ENCODE peak calls at places on chromosomes 2 and 18, in nine cellular contexts. A, L, D, X, S, I, Z, W and K are unnamed samples.

GRCh38 chr18:42401131-42401673 is 446.2 kb downstream of the PIK3C3 start:
- DNase-seq in A (no peak), L (no peak), D (no peak), X (no peak), S (no peak), I (no peak), Z (no peak), W (no peak), K (no peak)

GRCh38 chr18:3293196-3293951 is 31.4 kb downstream of the MYL12B start:
- DNase-seq in A (no peak), L (no peak), D (no peak), X (no peak), S (no peak), I (no peak), Z (no peak), W (no peak), K (no peak)

GRCh38 chr2:84881581-84882414 is 914 bp upstream of the TRABD2A start:
- DNase-seq in A (no peak), L (peak), D (peak), X (peak), S (peak), I (peak), Z (peak), W (peak), K (peak)

GRCh38 chr2:40448476-40449079 is 3.3 kb downstream of the SLC8A1 start:
- DNase-seq in A (no peak), L (no peak), D (peak), X (peak), S (peak), I (no peak), Z (peak), W (no peak), K (peak)

GRCh38 chr2:137677466-137677865 is 286.8 kb upstream of the HNMT start:
- DNase-seq in A (no peak), L (no peak), D (no peak), X (no peak), S (no peak), I (no peak), Z (peak), W (no peak), K (no peak)

GRCh38 chr2:23200056-23200455 is 184.9 kb upstream of the KLHL29 start:
- DNase-seq in A (no peak), L (no peak), D (no peak), X (no peak), S (no peak), I (no peak), Z (no peak), W (no peak), K (no peak)

GRCh38 chr18:36600548-36600947 is 228.3 kb downstream of the TPGS2 start:
- DNase-seq in A (no peak), L (no peak), D (no peak), X (no peak), S (no peak), I (no peak), Z (no peak), W (no peak), K (no peak)

GRCh38 chr2:17309741-17310339 is 208.4 kb downstream of the RAD51AP2 start:
- DNase-seq in A (no peak), L (no peak), D (peak), X (peak), S (peak), I (peak), Z (peak), W (peak), K (peak)

GRCh38 chr2:95074663-95075439 is 46.8 kb downstream of the MRPS5 start:
- DNase-seq in A (no peak), L (no peak), D (no peak), X (no peak), S (no peak), I (no peak), Z (no peak), W (no peak), K (no peak)

GRCh38 chr18:66013976-66014375 is 263.2 kb downstream of the CDH7 start:
- DNase-seq in A (no peak), L (no peak), D (peak), X (no peak), S (peak), I (peak), Z (peak), W (no peak), K (no peak)

GRCh38 chr2:210544191-210544590 is 12.2 kb upstream of the CPS1 start:
- DNase-seq in A (no peak), L (no peak), D (no peak), X (no peak), S (no peak), I (no peak), Z (peak), W (no peak), K (no peak)

GRCh38 chr2:43102366-43103092 is 123.9 kb downstream of the ZFP36L2 start:
- DNase-seq in A (no peak), L (peak), D (peak), X (peak), S (peak), I (no peak), Z (no peak), W (no peak), K (peak)

GRCh38 chr2:119267604-119268003 is 44.0 kb downstream of the STEAP3 start:
- DNase-seq in A (no peak), L (no peak), D (no peak), X (no peak), S (no peak), I (no peak), Z (no peak), W (no peak), K (no peak)

GRCh38 chr2:25362564-25363145 is 20.9 kb upstream of the DNMT3A start:
- DNase-seq in A (no peak), L (no peak), D (no peak), X (no peak), S (no peak), I (no peak), Z (peak), W (peak), K (no peak)

GRCh38 chr2:9310390-9310789 is 103.8 kb downstream of the ASAP2 start:
- DNase-seq in A (no peak), L (peak), D (peak), X (peak), S (peak), I (peak), Z (peak), W (peak), K (peak)

GRCh38 chr2:89797320-89798038 is 1106.0 kb downstream of the RPIA start:
- DNase-seq in A (no peak), L (no peak), D (no peak), X (no peak), S (no peak), I (no peak), Z (no peak), W (no peak), K (no peak)

GRCh38 chr2:215437614-215438013 is 1.7 kb upstream of the FN1 start:
- DNase-seq in A (no peak), L (no peak), D (peak), X (peak), S (peak), I (peak), Z (no peak), W (no peak), K (peak)
- H3K4me3 ChIP-seq in A (peak), L (peak), D (peak), X (peak), S (peak), I (no peak), Z (no peak), W (no peak), K (peak)

DNA sequence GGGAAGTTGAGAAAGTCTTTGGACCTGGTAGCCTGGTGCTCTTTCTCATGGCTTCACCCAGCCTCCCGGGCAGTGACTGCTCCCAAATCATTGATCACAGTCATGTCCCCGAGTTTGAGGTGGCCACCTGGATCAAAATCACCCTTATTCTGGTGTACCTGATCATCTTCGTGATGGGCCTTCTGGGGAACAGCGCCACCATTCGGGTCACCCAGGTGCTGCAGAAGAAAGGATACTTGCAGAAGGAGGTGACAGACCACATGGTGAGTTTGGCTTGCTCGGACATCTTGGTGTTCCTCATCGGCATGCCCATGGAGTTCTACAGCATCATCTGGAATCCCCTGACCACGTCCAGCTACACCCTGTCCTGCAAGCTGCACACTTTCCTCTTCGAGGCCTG is 391 bp downstream of the GPR39 start:
- DNase-seq in A (no peak), L (no peak), D (no peak), X (no peak), S (no peak), I (no peak), Z (no peak), W (peak), K (no peak)
- TF ChIP-seq CTCF in A (peak), L (no peak), D (peak), X (peak), S (peak), I (no peak), Z (no peak), W (no peak), K (no peak)

GRCh38 chr2:179270689-179271088 is 6.1 kb upstream of the SESTD1 start:
- DNase-seq in A (no peak), L (no peak), D (no peak), X (no peak), S (no peak), I (no peak), Z (no peak), W (no peak), K (no peak)

GRCh38 chr2:179275280-179276013 is 10.8 kb upstream of the SESTD1 start:
- DNase-seq in A (no peak), L (no peak), D (peak), X (no peak), S (no peak), I (peak), Z (no peak), W (no peak), K (peak)

GRCh38 chr2:179273461-179273962 is 8.9 kb upstream of the SESTD1 start:
- DNase-seq in A (no peak), L (no peak), D (no peak), X (no peak), S (peak), I (no peak), Z (no peak), W (no peak), K (no peak)

GRCh38 chr2:179274749-179275148 is 10.1 kb upstream of the SESTD1 start:
- DNase-seq in A (no peak), L (no peak), D (no peak), X (no peak), S (no peak), I (no peak), Z (no peak), W (no peak), K (no peak)

GRCh38 chr2:179272406-179273192 is 8.0 kb upstream of the SESTD1 start:
- DNase-seq in A (no peak), L (no peak), D (peak), X (peak), S (peak), I (peak), Z (peak), W (no peak), K (peak)
- H3K4me3 ChIP-seq in A (no peak), L (no peak), D (no peak), X (no peak), S (peak), I (no peak), Z (no peak), W (no peak), K (no peak)

GRCh38 chr2:27247893-27248292 is 15.0 kb downstream of the SLC30A3 start:
- DNase-seq in A (no peak), L (no peak), D (no peak), X (no peak), S (no peak), I (no peak), Z (no peak), W (no peak), K (no peak)

GRCh38 chr2:27251786-27252185 is 11.1 kb downstream of the SLC30A3 start:
- DNase-seq in A (no peak), L (no peak), D (no peak), X (no peak), S (no peak), I (no peak), Z (no peak), W (no peak), K (no peak)

GRCh38 chr2:27250652-27251379 is 12.0 kb downstream of the SLC30A3 start:
- DNase-seq in A (no peak), L (no peak), D (no peak), X (no peak), S (no peak), I (no peak), Z (no peak), W (no peak), K (no peak)

GRCh38 chr2:27249077-27249890 is 13.6 kb downstream of the SLC30A3 start:
- DNase-seq in A (no peak), L (no peak), D (peak), X (no peak), S (no peak), I (peak), Z (no peak), W (no peak), K (no peak)

DNA sequence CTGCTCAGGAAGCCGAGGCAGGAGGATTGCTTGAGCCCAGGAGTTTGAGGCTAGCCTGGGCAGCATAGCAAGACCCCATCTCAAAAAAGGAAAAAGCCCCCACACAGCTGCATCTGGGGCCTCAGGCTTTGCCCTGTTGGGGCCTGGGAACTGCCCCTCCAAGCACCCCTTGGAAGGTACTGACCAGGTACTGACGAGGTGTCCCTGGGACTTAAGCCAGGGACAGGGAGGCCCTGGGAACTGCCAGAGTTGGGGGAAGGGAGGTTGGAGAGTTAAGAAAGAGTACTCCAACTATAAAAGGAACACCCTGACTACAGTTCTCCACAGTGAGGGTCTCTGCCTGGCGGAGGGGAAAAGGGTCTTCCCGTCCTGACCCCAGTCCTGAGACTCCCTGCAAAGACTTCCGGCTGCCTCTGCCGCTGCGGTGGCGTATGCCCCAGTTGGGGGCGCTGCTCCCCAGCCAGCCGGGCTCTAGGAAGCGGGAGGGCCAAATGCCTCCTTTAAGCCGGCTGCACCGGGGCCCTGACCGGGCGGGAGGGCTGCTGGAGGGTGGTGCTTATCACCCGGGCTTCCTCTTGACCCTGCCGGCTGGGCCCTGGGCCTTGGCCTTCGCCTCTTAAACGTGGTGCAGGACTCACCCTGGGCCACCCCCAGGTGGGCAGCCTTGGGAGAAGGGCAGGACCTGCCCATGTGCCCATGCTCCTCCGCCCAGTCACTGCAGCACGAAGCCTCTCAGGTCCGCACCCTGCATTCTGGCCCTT is 12.8 kb downstream of the SLC30A3 start:
- DNase-seq in A (no peak), L (peak), D (peak), X (peak), S (peak), I (peak), Z (peak), W (peak), K (peak)
- TF ChIP-seq CTCF in A (no peak), L (peak), D (peak), X (peak), S (peak), I (peak), Z (peak), W (peak), K (peak)

GRCh38 chr2:49296107-49296506 is 141.8 kb upstream of the FSHR start:
- DNase-seq in A (no peak), L (no peak), D (no peak), X (no peak), S (no peak), I (no peak), Z (no peak), W (no peak), K (no peak)
- H3K4me3 ChIP-seq in A (no peak), L (no peak), D (no peak), X (no peak), S (no peak), I (no peak), Z (no peak), W (no peak), K (no peak)

DNA sequence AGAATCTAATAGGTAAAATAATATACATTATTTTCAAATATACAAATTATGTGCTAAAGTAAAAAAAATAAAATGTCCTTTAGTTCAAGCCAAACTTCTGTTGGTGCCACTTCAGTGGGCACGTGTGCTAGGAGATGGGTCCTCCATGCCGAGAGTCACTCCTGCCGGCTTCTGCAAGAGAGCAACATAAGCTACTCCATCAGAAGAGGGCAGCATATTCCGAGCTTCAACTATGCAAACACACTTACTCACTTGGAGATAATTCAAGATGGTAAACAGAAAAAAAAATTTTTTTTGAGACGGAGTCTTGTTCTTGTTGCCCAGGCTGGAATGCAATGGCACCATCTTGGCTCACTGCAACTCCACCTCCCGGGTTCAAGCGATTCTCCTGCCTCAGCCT is 24.4 kb downstream of the CNOT11 start:
- DNase-seq in A (no peak), L (no peak), D (peak), X (peak), S (peak), I (peak), Z (peak), W (peak), K (peak)
- TF ChIP-seq CTCF in A (peak), L (no peak), D (peak), X (peak), S (no peak), I (peak), Z (peak), W (no peak), K (no peak)

GRCh38 chr2:28592481-28592880 is 96.6 kb downstream of the PLB1 start:
- DNase-seq in A (no peak), L (no peak), D (no peak), X (no peak), S (no peak), I (no peak), Z (no peak), W (no peak), K (no peak)

GRCh38 chr2:28591711-28592365 is 96.0 kb downstream of the PLB1 start:
- DNase-seq in A (no peak), L (no peak), D (no peak), X (no peak), S (no peak), I (no peak), Z (no peak), W (no peak), K (no peak)

GRCh38 chr2:28589746-28590463 is 94.0 kb downstream of the PLB1 start:
- DNase-seq in A (no peak), L (no peak), D (no peak), X (no peak), S (no peak), I (no peak), Z (no peak), W (no peak), K (no peak)

GRCh38 chr2:28588231-28588725 is 92.4 kb downstream of the PLB1 start:
- DNase-seq in A (no peak), L (no peak), D (peak), X (no peak), S (no peak), I (no peak), Z (no peak), W (no peak), K (peak)

GRCh38 chr2:28590496-28591301 is 94.8 kb downstream of the PLB1 start:
- DNase-seq in A (no peak), L (no peak), D (no peak), X (no peak), S (no peak), I (no peak), Z (peak), W (no peak), K (no peak)
- H3K4me3 ChIP-seq in A (no peak), L (no peak), D (no peak), X (no peak), S (no peak), I (no peak), Z (no peak), W (no peak), K (no peak)

DNA sequence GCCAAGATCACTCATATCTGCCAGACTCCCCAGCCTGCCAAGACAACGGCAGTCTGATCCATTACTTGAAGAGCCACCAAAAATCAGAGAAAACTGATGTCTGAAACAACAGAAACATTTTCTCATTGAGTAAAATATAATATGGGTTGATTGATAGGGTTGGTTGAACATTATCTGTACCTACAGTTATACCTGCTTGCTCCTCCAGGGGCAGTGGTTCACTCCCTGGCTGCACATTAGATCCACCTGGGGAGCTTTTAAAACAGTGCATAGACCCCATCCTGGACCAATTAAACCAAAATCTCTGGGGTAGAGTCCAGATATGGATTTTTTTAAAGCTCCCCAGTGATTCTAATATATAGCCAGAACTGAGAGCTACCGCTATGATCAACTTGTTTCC is 43.6 kb upstream of the SLC14A2 start:
- DNase-seq in A (no peak), L (no peak), D (peak), X (no peak), S (no peak), I (no peak), Z (peak), W (no peak), K (no peak)
- TF ChIP-seq CTCF in A (peak), L (peak), D (peak), X (peak), S (peak), I (peak), Z (peak), W (no peak), K (peak)